ENCODE peak calls at places on chromosomes 3 and 15, in five cellular contexts. G is HCT116, N is IMR-90, W is neural progenitor cell, T is mesenchymal stem cell. Z is an unnamed sample.

GRCh38 chr3:150107429-150108175 is 136.9 kb upstream of the PFN2 start:
- DNase-seq in W (peak), N (no peak), T (peak), G (no peak), Z (no peak)

GRCh38 chr3:115518100-115518852 is 105.0 kb upstream of the GAP43 start:
- DNase-seq in W (peak), N (peak), T (peak), G (peak), Z (no peak)

GRCh38 chr3:196941846-196942225 is 492 bp downstream of the NCBP2 start:
- DNase-seq in T (no peak), G (no peak), W (peak), N (peak), Z (peak)

GRCh38 chr3:10410383-10411002 is 89.6 kb upstream of the SEC13 start:
- DNase-seq in T (no peak), W (no peak), N (no peak), G (no peak), Z (no peak)

GRCh38 chr15:88246666-88247446 is 9.7 kb downstream of the NTRK3 start:
- DNase-seq in T (peak), W (peak), G (peak), N (peak), Z (peak)

GRCh38 chr15:57298204-57298603 is 78.1 kb upstream of the CGNL1 start:
- DNase-seq in T (peak), W (no peak), N (peak), G (no peak), Z (no peak)

GRCh38 chr3:32200490-32200889 is 38.0 kb upstream of the CMTM8 start:
- DNase-seq in T (no peak), N (no peak), G (no peak), W (no peak), Z (no peak)

GRCh38 chr15:27674826-27675225 is 424.3 kb downstream of the OCA2 start:
- DNase-seq in N (no peak), W (no peak), T (no peak), G (no peak), Z (no peak)

GRCh38 chr3:50266808-50267207 is 2.1 kb upstream of the SEMA3B start:
- DNase-seq in T (no peak), N (no peak), W (no peak), G (no peak), Z (no peak)

GRCh38 chr3:113211370-113212154 is at the start of gene BOC:
- DNase-seq in T (peak), N (peak), W (peak), G (no peak), Z (peak)

GRCh38 chr3:150341893-150342292 is 66.2 kb upstream of the TSC22D2 start:
- DNase-seq in N (no peak), G (no peak), W (no peak), T (no peak), Z (no peak)

GRCh38 chr3:144677118-144677517 is 705.5 kb downstream of the DIPK2A start:
- DNase-seq in G (no peak), T (no peak), N (peak), W (no peak), Z (no peak)

GRCh38 chr3:25229584-25229983 is 198.5 kb upstream of the RARB start:
- DNase-seq in W (peak), N (no peak), G (no peak), T (no peak), Z (no peak)

GRCh38 chr3:180678231-180678630 is 1.1 kb downstream of the CCDC39 start:
- DNase-seq in N (no peak), G (no peak), T (no peak), W (no peak), Z (peak)
- H3K9ac ChIP-seq in N (no peak), G (no peak), T (peak), W (no peak), Z (peak)

GRCh38 chr3:45204136-45204535 is 22.0 kb downstream of the TMEM158 start:
- DNase-seq in T (peak), G (no peak), W (no peak), N (peak), Z (no peak)

GRCh38 chr3:45194791-45195190 is 31.3 kb downstream of the TMEM158 start:
- DNase-seq in G (no peak), N (no peak), W (no peak), T (no peak), Z (no peak)

GRCh38 chr3:45199837-45200648 is 26.0 kb downstream of the TMEM158 start:
- DNase-seq in W (no peak), T (peak), N (peak), G (peak), Z (no peak)

DNA sequence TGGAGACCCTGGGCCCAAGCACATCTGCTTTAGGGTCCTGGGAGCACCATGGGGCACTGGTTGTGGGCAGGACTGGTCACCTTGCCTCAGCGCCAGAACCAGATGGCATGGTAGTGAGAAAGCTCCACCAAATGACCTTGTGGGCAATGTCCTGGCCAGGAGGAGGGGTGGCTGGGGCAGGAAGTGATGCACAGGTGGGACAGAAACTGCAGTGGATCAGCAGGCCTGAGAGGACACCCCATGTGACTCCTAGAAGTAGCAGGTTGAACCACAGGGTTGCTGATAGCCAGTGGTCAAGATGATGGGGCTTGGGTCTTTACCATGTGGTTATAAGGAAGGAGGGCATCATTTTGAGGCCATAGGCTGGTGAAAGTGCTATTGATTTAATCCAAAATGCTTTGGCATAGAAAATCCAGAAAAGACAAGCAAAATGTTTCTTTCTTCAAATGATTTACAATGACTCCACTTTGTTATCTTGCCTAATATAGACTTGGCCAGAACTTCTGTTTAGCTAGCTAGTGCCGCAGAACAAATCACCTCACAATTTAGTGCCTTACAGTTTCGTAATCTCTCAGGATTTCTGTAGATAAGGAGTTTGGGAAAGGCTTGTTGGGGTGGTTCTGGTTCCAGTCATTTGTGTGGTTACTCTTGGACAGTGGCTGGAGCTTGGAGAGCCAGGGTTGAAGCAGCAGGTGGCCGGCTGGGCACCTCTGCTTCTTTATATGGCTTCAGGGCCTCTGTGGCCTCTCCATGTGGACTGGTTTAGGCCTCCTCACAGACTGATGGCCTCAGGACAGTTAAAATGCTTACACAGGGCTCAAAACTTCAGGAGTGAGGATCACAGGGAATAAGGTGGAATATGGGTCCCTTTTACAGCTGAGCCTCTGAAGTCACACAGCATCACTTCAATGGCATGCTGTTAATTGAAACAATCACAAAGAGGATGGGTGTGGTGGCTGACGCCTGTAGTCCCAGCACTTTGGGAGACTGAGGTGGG is 27.5 kb downstream of the TMEM158 start:
- DNase-seq in N (peak), W (no peak), T (peak), G (no peak), Z (peak)
- H3K4me2 ChIP-seq in N (no peak), W (no peak), T (no peak), G (peak), Z (no peak)

GRCh38 chr3:127546517-127546916 is 44.0 kb downstream of the TPRA1 start:
- DNase-seq in G (no peak), W (no peak), N (no peak), T (no peak), Z (no peak)

GRCh38 chr3:127549826-127550487 is 40.6 kb downstream of the TPRA1 start:
- DNase-seq in W (no peak), G (no peak), N (no peak), T (no peak), Z (no peak)

GRCh38 chr3:127545711-127546457 is 44.6 kb downstream of the TPRA1 start:
- DNase-seq in G (no peak), N (no peak), T (no peak), W (no peak), Z (no peak)

GRCh38 chr3:127546970-127547733 is 43.4 kb downstream of the TPRA1 start:
- DNase-seq in G (no peak), N (no peak), W (peak), T (no peak), Z (no peak)

DNA sequence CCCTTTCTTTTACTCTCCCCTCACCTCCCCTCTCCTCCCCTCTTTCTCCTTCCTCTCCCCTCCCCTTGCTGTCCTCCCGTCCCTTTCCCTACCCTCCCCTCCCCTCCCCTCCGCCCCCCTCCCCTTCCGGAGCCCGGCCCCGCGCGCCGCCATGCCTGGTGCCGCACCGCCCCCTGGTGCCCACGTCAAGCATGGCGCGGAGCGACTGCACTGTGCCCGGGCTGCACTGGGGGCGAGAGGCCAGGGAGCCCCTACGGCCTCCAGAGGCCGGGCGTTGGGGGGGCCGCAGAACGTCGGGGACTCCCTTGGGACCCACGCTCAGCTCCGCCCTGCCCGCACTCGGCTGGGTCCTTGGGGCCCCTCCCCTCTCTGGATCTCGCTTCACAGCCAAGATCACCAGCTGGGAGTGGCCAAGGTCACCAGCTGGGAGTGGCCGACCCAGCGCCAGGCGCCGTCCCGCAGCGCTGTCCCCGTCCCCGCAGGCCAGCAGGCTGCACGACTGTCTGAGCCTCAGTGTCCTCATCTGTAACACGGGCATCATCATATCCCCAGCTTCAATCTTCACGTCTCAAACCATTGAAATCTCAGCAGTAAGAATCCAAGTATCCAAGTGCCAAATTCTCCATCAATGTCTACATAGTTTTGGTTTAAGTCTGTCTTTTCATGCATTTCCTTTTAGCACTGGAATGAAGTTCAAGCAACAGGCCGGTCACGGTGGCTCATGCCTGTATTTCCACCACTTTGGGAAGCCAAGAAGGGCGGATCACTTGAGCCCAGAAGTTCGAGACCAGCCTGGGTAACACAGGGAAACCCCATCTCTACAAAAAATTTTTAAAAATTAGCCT is 42.5 kb downstream of the TPRA1 start:
- DNase-seq in W (peak), T (peak), G (peak), N (peak), Z (peak)
- H3K9ac ChIP-seq in W (no peak), T (peak), G (peak), N (peak), Z (peak)

GRCh38 chr15:52080031-52080430 is 32.5 kb downstream of the BCL2L10 start:
- DNase-seq in T (no peak), N (no peak), G (no peak), W (no peak), Z (no peak)
- H3K4me2 ChIP-seq in T (no peak), N (no peak), G (no peak), W (no peak), Z (no peak)

DNA sequence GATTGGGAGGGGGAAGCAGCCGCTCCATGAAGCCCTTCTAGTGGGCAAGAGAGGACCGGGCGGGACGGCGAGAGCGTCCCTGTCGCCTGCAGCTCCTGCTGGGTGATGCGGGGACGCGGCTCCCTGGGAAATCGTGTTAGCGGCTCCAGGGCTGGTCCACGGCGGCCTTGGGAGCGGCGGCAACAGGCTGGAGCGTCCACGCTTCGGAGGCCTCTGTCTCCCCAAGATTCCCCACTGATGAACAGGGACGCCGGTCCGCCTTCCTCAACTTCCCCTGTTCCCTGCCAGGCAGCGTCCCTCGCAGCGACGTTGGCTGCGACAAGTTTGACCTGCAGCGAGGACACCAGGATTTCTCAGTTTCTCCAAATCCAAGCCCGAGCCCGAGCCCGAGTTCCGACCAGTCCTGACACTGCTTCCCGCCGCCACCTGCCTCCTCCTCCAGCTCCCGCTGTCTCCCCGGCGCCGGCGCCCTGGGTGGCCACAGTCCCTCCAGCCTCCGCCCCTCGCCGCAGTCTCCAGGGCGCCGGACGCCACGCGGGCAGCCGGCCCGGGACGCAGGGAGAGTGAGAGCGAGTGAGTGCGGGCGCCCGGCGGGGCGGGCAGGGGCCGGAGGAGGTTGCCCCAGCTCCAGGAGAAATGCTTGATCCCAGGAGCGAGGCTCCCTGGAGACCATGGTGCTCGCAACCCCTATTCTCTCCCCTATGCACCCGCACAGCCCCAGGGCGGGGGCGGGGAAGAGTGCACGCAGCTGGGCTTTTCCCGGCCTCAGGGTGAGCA is 78.1 kb upstream of the RNF7 start:
- DNase-seq in N (peak), G (no peak), W (peak), T (peak), Z (no peak)
- H3K9ac ChIP-seq in N (peak), G (peak), W (no peak), T (peak), Z (no peak)

DNA sequence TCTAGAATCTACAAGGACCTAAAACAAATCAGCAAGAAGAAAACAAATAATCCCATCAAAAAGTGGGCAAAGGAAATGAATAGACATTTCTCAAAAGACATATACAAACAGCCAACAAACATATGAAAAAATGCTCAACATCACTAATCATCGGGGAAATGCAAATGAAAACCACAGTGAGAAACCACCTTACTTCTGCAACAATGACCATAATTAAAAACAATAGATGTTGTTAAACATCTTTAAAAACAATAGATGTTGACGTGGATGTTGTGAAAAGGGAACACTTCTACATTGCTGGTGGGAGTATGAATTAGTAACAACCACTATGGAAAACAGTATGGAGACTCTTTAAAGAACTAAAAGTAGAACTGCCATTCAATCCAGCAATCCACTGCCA is 96.2 kb downstream of the CBLB start:
- DNase-seq in W (no peak), T (no peak), G (no peak), N (no peak), Z (no peak)
- H3K4me2 ChIP-seq in W (no peak), T (no peak), G (no peak), N (no peak), Z (no peak)

GRCh38 chr3:71048948-71049347 is 534.6 kb downstream of the FOXP1 start:
- DNase-seq in W (no peak), N (no peak), G (no peak), T (no peak), Z (no peak)
- H3K9ac ChIP-seq in W (no peak), N (no peak), G (no peak), T (no peak), Z (no peak)

DNA sequence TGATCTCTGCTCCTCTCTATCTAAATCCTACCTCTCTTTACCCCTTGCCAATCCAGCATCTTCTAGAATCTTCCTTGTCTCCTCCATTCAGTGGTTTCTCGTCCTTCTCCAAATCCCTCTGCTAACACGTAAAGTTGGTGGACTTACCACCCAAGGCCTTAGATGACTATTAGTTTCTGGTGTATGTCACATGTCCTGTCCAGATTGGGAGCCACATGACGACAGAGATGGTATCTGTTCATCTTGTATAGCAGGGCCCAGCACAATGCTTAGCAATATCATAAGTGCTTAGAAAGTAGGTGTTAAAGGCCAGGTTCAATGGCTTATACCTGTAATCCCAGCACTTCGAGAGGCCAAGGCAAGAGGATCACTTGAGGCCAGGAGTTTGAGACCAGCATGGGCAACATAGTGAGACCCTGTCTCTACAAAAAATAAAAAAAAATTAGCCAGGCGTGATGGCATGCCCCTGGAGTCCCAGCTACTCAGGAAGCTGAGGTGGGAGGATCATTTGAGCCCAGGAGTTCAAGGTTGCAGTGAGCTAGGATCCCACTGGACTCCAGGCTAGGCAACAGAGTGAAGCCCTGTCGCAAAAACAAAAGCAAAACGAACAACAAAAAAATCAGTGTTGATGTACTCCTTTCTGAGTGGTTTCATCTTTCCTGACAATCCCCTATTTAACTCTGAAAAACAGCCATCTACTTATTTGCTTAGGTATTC is 81.8 kb downstream of the HMG20A start:
- DNase-seq in G (no peak), W (no peak), N (no peak), T (no peak), Z (no peak)
- H3K4me2 ChIP-seq in G (no peak), W (no peak), N (no peak), T (no peak), Z (no peak)

DNA sequence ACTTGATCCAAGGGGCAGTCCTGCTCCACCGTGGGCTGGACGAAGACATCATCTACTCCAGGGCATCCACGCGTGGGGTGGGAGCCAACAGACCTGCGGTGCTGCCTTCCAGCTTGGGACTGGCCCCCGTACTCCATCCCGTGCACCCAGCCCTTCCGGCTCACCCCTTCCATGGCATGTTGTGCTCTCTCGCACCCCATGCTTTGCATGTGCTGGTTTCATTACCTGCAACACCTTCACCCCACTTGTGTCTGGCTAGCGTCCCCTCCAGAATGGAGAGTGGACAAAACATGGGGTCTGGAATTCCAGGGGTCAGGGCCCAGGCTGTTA is 30.2 kb downstream of the SEMA7A start:
- DNase-seq in G (no peak), N (no peak), T (no peak), W (no peak), Z (no peak)
- H3K9ac ChIP-seq in G (no peak), N (no peak), T (peak), W (no peak), Z (no peak)

Z was measured in MM.1S.